ENCODE peak calls at places on chromosomes 11 and 22, in seven cellular contexts. One of them, this sample, is unnamed.

GRCh38 chr11:60265373-60266214 is 14.9 kb upstream of the MS4A4A start:
- DNase-seq in ACHN: peak
- DNase-seq in activated CD4-positive, alpha-beta T cell treated with anti-CD3 and anti-CD28 coated beads for 24 hours: no peak
- DNase-seq in transverse colon: no peak
- DNase-seq in RPMI7951: peak
- DNase-seq in dermis blood vessel endothelial cell: peak
- DNase-seq in NCI-H1105: peak
- DNase-seq in this sample: no peak

GRCh38 chr11:33685061-33685460 is 15.6 kb downstream of the C11orf91 start:
- DNase-seq in activated CD4-positive, alpha-beta T cell treated with anti-CD3 and anti-CD28 coated beads for 24 hours: no peak
- DNase-seq in ACHN: no peak
- DNase-seq in transverse colon: no peak
- DNase-seq in NCI-H1105: no peak
- DNase-seq in RPMI7951: peak
- DNase-seq in dermis blood vessel endothelial cell: no peak
- DNase-seq in this sample: no peak

GRCh38 chr11:40291304-40292100 is 1168.0 kb downstream of the LRRC4C start:
- DNase-seq in NCI-H1105: no peak
- DNase-seq in RPMI7951: no peak
- DNase-seq in ACHN: no peak
- DNase-seq in transverse colon: no peak
- DNase-seq in activated CD4-positive, alpha-beta T cell treated with anti-CD3 and anti-CD28 coated beads for 24 hours: no peak
- DNase-seq in dermis blood vessel endothelial cell: no peak
- DNase-seq in this sample: no peak

GRCh38 chr11:77402218-77402556 is 71.7 kb downstream of the PAK1 start:
- DNase-seq in transverse colon: no peak
- DNase-seq in activated CD4-positive, alpha-beta T cell treated with anti-CD3 and anti-CD28 coated beads for 24 hours: no peak
- DNase-seq in ACHN: no peak
- DNase-seq in dermis blood vessel endothelial cell: no peak
- DNase-seq in RPMI7951: no peak
- DNase-seq in NCI-H1105: peak
- DNase-seq in this sample: no peak

GRCh38 chr22:48866906-48867597 is 960.6 kb downstream of the BRD1 start:
- DNase-seq in activated CD4-positive, alpha-beta T cell treated with anti-CD3 and anti-CD28 coated beads for 24 hours: no peak
- DNase-seq in RPMI7951: no peak
- DNase-seq in dermis blood vessel endothelial cell: no peak
- DNase-seq in NCI-H1105: no peak
- DNase-seq in ACHN: no peak
- DNase-seq in transverse colon: no peak
- DNase-seq in this sample: peak

GRCh38 chr22:27124336-27125023 is 467.1 kb downstream of the MIAT start:
- DNase-seq in dermis blood vessel endothelial cell: no peak
- DNase-seq in ACHN: no peak
- DNase-seq in RPMI7951: peak
- DNase-seq in NCI-H1105: no peak
- DNase-seq in activated CD4-positive, alpha-beta T cell treated with anti-CD3 and anti-CD28 coated beads for 24 hours: no peak
- DNase-seq in transverse colon: peak
- DNase-seq in this sample: no peak

GRCh38 chr11:64888761-64889511 is 10.5 kb upstream of the EHD1 start:
- DNase-seq in dermis blood vessel endothelial cell: no peak
- DNase-seq in NCI-H1105: no peak
- DNase-seq in activated CD4-positive, alpha-beta T cell treated with anti-CD3 and anti-CD28 coated beads for 24 hours: no peak
- DNase-seq in ACHN: peak
- DNase-seq in transverse colon: peak
- DNase-seq in RPMI7951: no peak
- DNase-seq in this sample: no peak

GRCh38 chr22:45376703-45377102 is 36.7 kb downstream of the SMC1B start:
- DNase-seq in dermis blood vessel endothelial cell: no peak
- DNase-seq in NCI-H1105: no peak
- DNase-seq in transverse colon: peak
- DNase-seq in activated CD4-positive, alpha-beta T cell treated with anti-CD3 and anti-CD28 coated beads for 24 hours: no peak
- DNase-seq in ACHN: no peak
- DNase-seq in RPMI7951: no peak
- DNase-seq in this sample: no peak

GRCh38 chr22:20256562-20257473 is 11.3 kb downstream of the RTN4R start:
- DNase-seq in activated CD4-positive, alpha-beta T cell treated with anti-CD3 and anti-CD28 coated beads for 24 hours: no peak
- DNase-seq in ACHN: no peak
- DNase-seq in transverse colon: no peak
- DNase-seq in dermis blood vessel endothelial cell: no peak
- DNase-seq in RPMI7951: no peak
- DNase-seq in NCI-H1105: no peak
- DNase-seq in this sample: no peak

GRCh38 chr11:95799531-95799930 is 9.2 kb downstream of the CEP57 start:
- DNase-seq in RPMI7951: no peak
- DNase-seq in dermis blood vessel endothelial cell: no peak
- DNase-seq in activated CD4-positive, alpha-beta T cell treated with anti-CD3 and anti-CD28 coated beads for 24 hours: no peak
- DNase-seq in transverse colon: no peak
- DNase-seq in ACHN: no peak
- DNase-seq in NCI-H1105: no peak
- DNase-seq in this sample: no peak

GRCh38 chr22:32469799-32470212 is 4.8 kb upstream of the FBXO7 start:
- DNase-seq in activated CD4-positive, alpha-beta T cell treated with anti-CD3 and anti-CD28 coated beads for 24 hours: no peak
- DNase-seq in ACHN: peak
- DNase-seq in dermis blood vessel endothelial cell: no peak
- DNase-seq in transverse colon: peak
- DNase-seq in RPMI7951: peak
- DNase-seq in NCI-H1105: no peak
- DNase-seq in this sample: no peak

GRCh38 chr11:129894281-129895125 is 875 bp downstream of the NFRKB start:
- DNase-seq in activated CD4-positive, alpha-beta T cell treated with anti-CD3 and anti-CD28 coated beads for 24 hours: no peak
- DNase-seq in ACHN: peak
- DNase-seq in RPMI7951: peak
- DNase-seq in dermis blood vessel endothelial cell: peak
- DNase-seq in NCI-H1105: peak
- DNase-seq in transverse colon: no peak
- DNase-seq in this sample: no peak

GRCh38 chr22:23903328-23903971 is 9.3 kb downstream of the MIF start:
- DNase-seq in dermis blood vessel endothelial cell: no peak
- DNase-seq in ACHN: no peak
- DNase-seq in transverse colon: no peak
- DNase-seq in activated CD4-positive, alpha-beta T cell treated with anti-CD3 and anti-CD28 coated beads for 24 hours: no peak
- DNase-seq in NCI-H1105: no peak
- DNase-seq in RPMI7951: no peak
- DNase-seq in this sample: peak

GRCh38 chr11:102932678-102933077 is 22.9 kb downstream of the MMP13 start:
- DNase-seq in transverse colon: no peak
- DNase-seq in RPMI7951: no peak
- DNase-seq in NCI-H1105: no peak
- DNase-seq in activated CD4-positive, alpha-beta T cell treated with anti-CD3 and anti-CD28 coated beads for 24 hours: no peak
- DNase-seq in dermis blood vessel endothelial cell: no peak
- DNase-seq in ACHN: no peak
- DNase-seq in this sample: no peak

GRCh38 chr22:45502215-45503070 is at the start of gene FBLN1:
- DNase-seq in dermis blood vessel endothelial cell: no peak
- DNase-seq in activated CD4-positive, alpha-beta T cell treated with anti-CD3 and anti-CD28 coated beads for 24 hours: no peak
- DNase-seq in transverse colon: no peak
- DNase-seq in ACHN: peak
- DNase-seq in RPMI7951: no peak
- DNase-seq in NCI-H1105: peak
- DNase-seq in this sample: peak